ENCODE peak calls at places on chromosomes 11 and 22, in eight cellular contexts. V is omental fat pad, J is foreskin fibroblast, O is HCT116, Z is fibroblast of the aortic adventitia, C is fibroblast of pulmonary artery, F is nephron progenitor cell, Q is GM10248. I is an unnamed sample.

GRCh38 chr11:19511413-19512183 is 201.0 kb upstream of the NAV2 start:
- DNase-seq in V (no peak), J (no peak), O (no peak), Z (peak), C (peak), F (no peak), Q (no peak), I (peak)

GRCh38 chr22:45181766-45182165 is 18.0 kb downstream of the NUP50 start:
- DNase-seq in V (no peak), J (no peak), O (no peak), Z (no peak), C (no peak), F (no peak), Q (no peak), I (no peak)

GRCh38 chr11:120132645-120133185 is 5.2 kb downstream of the TRIM29 start:
- DNase-seq in V (no peak), J (no peak), O (no peak), Z (no peak), C (no peak), F (no peak), Q (no peak), I (no peak)

GRCh38 chr11:130409618-130410388 is 18.6 kb downstream of the ADAMTS8 start:
- DNase-seq in V (no peak), J (no peak), O (no peak), Z (no peak), C (no peak), F (no peak), Q (no peak), I (no peak)

GRCh38 chr11:109644158-109644557 is 222.2 kb downstream of the C11orf87 start:
- DNase-seq in V (no peak), J (no peak), O (no peak), Z (peak), C (peak), F (no peak), Q (no peak), I (no peak)

GRCh38 chr22:23925020-23925606 is 30.9 kb downstream of the MIF start:
- DNase-seq in V (no peak), J (no peak), O (no peak), Z (no peak), C (no peak), F (no peak), Q (no peak), I (no peak)

GRCh38 chr11:8033791-8034585 is 46.9 kb downstream of the EIF3F start:
- DNase-seq in V (no peak), J (no peak), O (no peak), Z (no peak), C (no peak), F (no peak), Q (no peak), I (no peak)

GRCh38 chr11:11995601-11996000 is 12.8 kb downstream of the DKK3 start:
- DNase-seq in V (no peak), J (no peak), O (no peak), Z (no peak), C (no peak), F (no peak), Q (no peak), I (no peak)

GRCh38 chr11:17184882-17185587 is 22.8 kb downstream of the PIK3C2A start:
- DNase-seq in V (no peak), J (no peak), O (no peak), Z (no peak), C (no peak), F (no peak), Q (no peak), I (no peak)

GRCh38 chr11:79942071-79942470 is 501.2 kb upstream of the TENM4 start:
- DNase-seq in V (no peak), J (no peak), O (no peak), Z (no peak), C (no peak), F (no peak), Q (no peak), I (no peak)

GRCh38 chr11:127195791-127196190 is 195.2 kb upstream of the KIRREL3 start:
- DNase-seq in V (no peak), J (no peak), O (no peak), Z (no peak), C (no peak), F (no peak), Q (no peak), I (no peak)

GRCh38 chr22:33000342-33001280 is 57.6 kb downstream of the SYN3 start:
- DNase-seq in V (peak), J (no peak), O (no peak), Z (peak), C (peak), F (peak), Q (peak), I (peak)

GRCh38 chr11:85783758-85784157 is 27.2 kb downstream of the SYTL2 start:
- DNase-seq in V (no peak), J (no peak), O (no peak), Z (peak), C (peak), F (no peak), Q (no peak), I (no peak)

GRCh38 chr11:116847612-116848011 is 10.2 kb upstream of the APOA1 start:
- DNase-seq in V (no peak), J (no peak), O (no peak), Z (no peak), C (no peak), F (no peak), Q (no peak), I (no peak)

GRCh38 chr11:16226245-16226644 is 130.1 kb downstream of the SOX6 start:
- DNase-seq in V (no peak), J (peak), O (no peak), Z (no peak), C (peak), F (no peak), Q (no peak), I (no peak)

GRCh38 chr22:27892811-27893210 is 26.2 kb downstream of the PITPNB start:
- DNase-seq in V (no peak), J (no peak), O (no peak), Z (no peak), C (no peak), F (no peak), Q (no peak), I (no peak)

GRCh38 chr22:22449819-22450218 is 58.7 kb downstream of the ZNF280B start:
- DNase-seq in V (no peak), J (no peak), O (no peak), Z (no peak), C (no peak), F (no peak), Q (no peak), I (no peak)

GRCh38 chr11:61817471-61818202 is 834 bp upstream of the FADS1 start:
- DNase-seq in V (no peak), J (no peak), O (no peak), Z (no peak), C (no peak), F (no peak), Q (no peak), I (no peak)

GRCh38 chr11:86069408-86070086 is 663 bp upstream of the PICALM start:
- DNase-seq in V (no peak), J (peak), O (peak), Z (peak), C (peak), F (no peak), Q (peak), I (peak)

GRCh38 chr11:6927030-6927617 is 898 bp downstream of the ZNF215 start:
- DNase-seq in V (no peak), J (no peak), O (peak), Z (peak), C (no peak), F (no peak), Q (peak), I (no peak)

GRCh38 chr11:706439-706956 is 467 bp downstream of the EPS8L2 start:
- DNase-seq in V (no peak), J (peak), O (no peak), Z (peak), C (no peak), F (no peak), Q (no peak), I (no peak)

GRCh38 chr22:30183861-30184278 is 62.7 kb downstream of the LIF start:
- DNase-seq in V (no peak), J (no peak), O (no peak), Z (no peak), C (peak), F (no peak), Q (no peak), I (no peak)

GRCh38 chr11:134418119-134418840 is 6.2 kb upstream of the B3GAT1 start:
- DNase-seq in V (no peak), J (peak), O (no peak), Z (peak), C (peak), F (peak), Q (no peak), I (no peak)
- TF ChIP-seq CTCF in V (no peak), J (no peak), O (no peak), Z (no peak), C (no peak), F (no peak), Q (no peak), I (no peak)

DNA sequence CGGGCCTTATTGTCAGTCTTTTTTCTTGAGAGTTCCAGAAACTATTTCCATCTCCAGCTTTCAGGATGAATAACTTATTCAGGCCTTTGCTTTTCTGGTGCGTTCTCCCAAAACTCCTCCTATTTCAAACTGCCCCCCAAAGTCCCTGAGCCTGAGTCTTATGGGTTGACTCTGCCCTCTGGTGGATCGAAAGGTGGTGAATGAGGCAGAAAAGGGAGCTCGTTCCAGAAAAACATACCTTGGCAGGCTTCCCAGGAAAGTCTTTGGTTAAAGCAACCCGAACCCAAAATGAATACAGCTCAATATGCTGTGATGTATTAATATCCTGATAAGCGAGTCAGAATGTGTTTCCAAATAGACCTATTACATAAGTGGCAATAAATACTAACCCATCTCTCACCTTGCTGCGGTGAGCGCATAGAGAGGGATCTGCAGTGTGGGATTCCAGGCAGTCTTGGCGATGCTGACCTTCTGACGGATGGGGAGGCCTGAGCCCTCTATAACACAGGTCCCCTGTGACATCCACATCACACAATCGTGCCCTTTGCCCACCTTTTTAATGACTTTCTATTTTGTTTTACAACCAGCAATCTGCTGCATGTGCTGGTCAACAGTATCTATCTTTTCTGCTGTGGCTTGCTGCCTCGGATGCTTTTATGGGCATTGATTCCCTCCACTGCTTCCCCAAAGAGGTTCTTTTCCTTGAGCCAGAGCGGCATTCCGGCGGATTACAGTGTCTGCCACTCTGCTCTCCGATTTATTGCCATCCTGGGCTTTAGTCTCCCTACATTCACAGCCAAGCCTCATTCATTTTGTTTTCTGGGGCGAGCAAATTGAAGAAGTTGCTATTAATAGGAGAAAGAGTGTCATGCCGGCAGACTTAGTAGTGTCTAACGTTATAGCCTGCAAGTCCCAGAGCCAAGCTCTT is 756.8 kb downstream of the NTM start:
- DNase-seq in V (peak), J (peak), O (no peak), Z (peak), C (peak), F (peak), Q (peak), I (peak)
- TF ChIP-seq CTCF in V (peak), J (peak), O (no peak), Z (peak), C (peak), F (peak), Q (peak), I (peak)

GRCh38 chr11:57116654-57117053 is 65.1 kb upstream of the LRRC55 start:
- DNase-seq in V (no peak), J (peak), O (peak), Z (peak), C (peak), F (peak), Q (peak), I (peak)
- TF ChIP-seq CTCF in V (peak), J (peak), O (peak), Z (peak), C (peak), F (peak), Q (peak), I (peak)

DNA sequence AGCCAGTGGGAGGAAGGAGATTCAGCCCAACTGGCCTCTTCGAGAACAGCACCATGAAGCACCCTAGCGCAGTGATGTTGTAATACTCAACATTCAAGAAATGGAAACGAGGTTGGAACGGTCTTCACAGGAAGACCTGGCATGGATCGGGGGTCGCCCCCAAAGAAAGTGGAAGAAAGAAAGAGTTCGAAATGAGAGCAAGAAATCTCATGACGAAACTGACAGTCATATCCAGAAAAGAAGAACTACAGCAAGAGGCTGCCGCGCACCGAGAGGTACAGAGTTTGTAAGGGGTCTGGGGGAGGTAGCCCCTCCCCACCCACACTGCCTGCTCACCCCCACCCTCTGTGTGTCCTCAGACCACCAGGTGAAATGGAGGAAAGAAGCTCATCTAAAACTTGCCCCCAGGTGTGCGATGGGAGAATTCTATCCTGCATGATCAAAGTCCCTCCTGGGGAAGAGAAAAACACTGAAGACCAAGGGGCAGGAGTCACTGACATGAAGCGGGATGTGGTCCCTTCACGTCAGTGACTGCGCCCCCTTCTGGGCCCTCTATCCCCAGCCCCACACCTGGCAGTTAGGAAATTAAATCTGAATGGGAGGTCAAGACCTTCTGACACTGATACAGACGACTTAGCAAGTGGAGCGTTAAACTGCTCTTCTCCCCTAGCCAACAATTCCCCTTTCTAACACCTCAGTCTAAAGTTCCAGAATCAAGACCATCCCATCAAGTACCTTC is 52.9 kb upstream of the SPATA19 start:
- DNase-seq in V (no peak), J (no peak), O (no peak), Z (no peak), C (no peak), F (no peak), Q (no peak), I (no peak)
- TF ChIP-seq CTCF in V (no peak), J (no peak), O (no peak), Z (no peak), C (no peak), F (no peak), Q (peak), I (no peak)

DNA sequence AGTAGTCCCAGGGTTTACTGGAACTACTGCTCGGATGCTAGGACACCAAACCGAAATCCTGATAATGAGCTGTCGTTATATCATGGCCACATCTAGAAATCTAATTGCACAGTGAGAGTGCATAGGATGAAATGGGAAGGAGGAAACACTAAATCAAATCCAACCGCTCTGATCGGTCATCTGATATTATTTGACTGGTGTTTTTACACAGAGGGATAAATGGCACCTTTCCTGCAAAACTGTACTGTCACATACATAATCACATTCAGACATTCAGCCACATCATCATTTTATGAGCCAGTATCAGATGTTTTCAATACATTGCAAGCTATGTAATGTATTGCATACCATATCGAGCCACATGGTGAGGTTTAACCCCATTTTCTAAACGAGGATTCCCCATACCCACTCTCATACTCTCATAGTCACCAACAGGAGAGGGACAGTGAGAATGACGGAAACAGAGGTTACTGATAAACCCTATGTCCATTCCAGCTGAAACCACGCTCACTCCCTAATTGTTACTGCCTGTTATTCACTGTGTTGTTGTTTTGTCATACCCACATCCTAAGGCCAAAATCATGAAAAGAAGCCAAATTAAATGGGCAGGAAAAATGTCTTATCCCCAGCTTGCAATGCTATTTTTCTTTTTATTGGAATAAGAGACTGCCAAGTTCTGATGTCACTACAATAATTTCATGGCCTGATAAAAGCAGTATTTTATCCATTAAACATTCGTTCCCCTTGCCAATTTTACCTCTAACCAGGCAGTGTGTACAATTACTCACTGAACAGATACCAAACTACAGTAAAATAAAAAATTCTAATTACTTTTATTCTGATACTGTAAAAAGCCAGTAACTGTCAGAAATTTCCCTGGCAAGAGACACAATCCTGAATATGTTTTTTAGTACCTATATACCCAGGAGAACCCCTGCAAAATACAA is 9.1 kb downstream of the CDON start:
- DNase-seq in V (no peak), J (no peak), O (no peak), Z (peak), C (no peak), F (no peak), Q (no peak), I (no peak)
- TF ChIP-seq CTCF in V (no peak), J (no peak), O (no peak), Z (no peak), C (no peak), F (no peak), Q (no peak), I (no peak)

DNA sequence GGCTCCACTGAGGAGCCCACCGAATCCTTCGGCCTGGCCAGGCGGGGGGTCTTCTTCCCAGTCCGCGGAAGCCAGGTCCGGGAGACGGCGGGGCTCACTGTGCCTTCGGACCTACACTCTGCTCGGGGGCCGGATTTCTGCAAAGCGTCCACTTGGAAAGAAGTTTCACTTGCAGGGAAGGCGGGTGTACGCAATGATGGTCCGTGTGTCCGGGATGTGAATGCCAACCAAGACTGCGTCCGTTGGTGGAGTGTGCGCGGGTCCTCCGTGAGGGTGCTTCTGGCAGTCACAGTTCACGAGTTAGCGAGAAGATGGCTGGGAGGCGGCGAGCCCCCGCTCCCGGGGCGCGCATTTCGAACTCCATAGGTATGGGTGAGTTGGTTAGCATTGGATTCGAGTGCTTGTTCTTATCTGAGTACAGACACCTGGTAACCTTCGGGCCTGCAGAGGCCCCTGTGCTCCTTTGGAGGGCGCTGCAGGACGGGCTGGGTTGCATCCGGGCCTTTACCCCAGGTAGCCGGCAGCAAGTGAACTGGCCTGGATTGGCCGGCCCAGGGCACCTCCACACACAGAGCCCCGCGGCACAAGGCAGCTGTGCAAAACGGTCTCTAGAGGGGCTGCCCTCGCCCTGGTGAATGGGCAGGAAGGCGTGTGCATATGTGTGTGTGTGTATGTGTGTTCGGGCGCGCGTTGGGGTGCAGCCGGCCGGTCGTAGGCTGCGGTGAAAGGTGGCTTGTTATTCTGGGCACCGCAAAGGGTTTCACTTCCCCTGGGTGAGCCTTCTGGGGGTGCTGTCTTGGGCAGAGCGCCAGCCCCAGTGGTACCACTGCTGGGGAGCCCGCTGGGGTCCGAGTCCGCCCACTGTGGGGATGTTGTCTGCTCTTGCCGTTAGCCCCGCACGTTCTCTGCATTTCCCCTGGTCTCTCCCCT is 13.3 kb upstream of the CYP2R1 start:
- DNase-seq in V (no peak), J (peak), O (no peak), Z (peak), C (peak), F (no peak), Q (peak), I (no peak)
- TF ChIP-seq CTCF in V (no peak), J (no peak), O (no peak), Z (peak), C (peak), F (no peak), Q (peak), I (peak)

DNA sequence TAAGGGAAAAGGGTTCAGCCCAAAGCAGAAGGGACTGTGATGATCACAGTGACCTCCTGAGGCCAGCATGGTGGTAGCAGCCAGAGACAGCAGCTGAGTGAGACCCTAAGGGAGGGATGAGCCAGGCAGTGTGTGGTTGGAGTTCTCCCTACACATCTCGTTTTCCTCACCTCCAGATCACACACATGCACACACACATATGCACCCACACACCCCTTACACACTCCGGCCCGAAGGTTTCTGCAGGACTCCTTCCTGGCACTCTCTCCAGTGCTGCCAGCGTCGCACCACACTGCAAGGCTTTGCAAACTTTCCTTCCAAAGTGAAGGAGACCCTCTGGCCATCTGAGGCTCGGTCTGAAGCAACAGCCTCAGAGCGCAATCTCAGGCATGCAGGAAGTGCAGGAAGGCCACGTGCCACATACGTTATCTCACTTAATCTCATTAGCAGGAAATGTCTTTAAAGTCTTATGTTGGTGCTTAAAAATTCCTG is 26.9 kb upstream of the TP53I11 start:
- DNase-seq in V (no peak), J (no peak), O (no peak), Z (no peak), C (peak), F (no peak), Q (no peak), I (no peak)
- TF ChIP-seq CTCF in V (no peak), J (peak), O (peak), Z (no peak), C (peak), F (peak), Q (no peak), I (peak)

I was measured in AG09319.